ENCODE peak calls at places on chromosomes 16 and 17, in ten cellular contexts. One of them, this sample, is unnamed.

GRCh38 chr17:56735842-56736241 is 97.9 kb downstream of the C17orf67 start:
- DNase-seq in GM12865: no peak
- DNase-seq in G401: no peak
- DNase-seq in AG04449: no peak
- DNase-seq in HCT116: no peak
- DNase-seq in cardiac fibroblast: no peak
- DNase-seq in tibial artery: no peak
- DNase-seq in fibroblast of the aortic adventitia: no peak
- DNase-seq in activated CD4-positive, alpha-beta T cell treated with anti-CD3 and anti-CD28 coated beads, Interleukin-2, amount 10 ng/mL, durations not matched to agents 7 days and 5 days: no peak
- DNase-seq in aorta: no peak
- DNase-seq in this sample: no peak

GRCh38 chr17:29018788-29019474 is 13.1 kb upstream of the SEZ6 start:
- DNase-seq in GM12865: no peak
- DNase-seq in G401: no peak
- DNase-seq in AG04449: no peak
- DNase-seq in HCT116: no peak
- DNase-seq in cardiac fibroblast: no peak
- DNase-seq in tibial artery: no peak
- DNase-seq in fibroblast of the aortic adventitia: no peak
- DNase-seq in activated CD4-positive, alpha-beta T cell treated with anti-CD3 and anti-CD28 coated beads, Interleukin-2, amount 10 ng/mL, durations not matched to agents 7 days and 5 days: no peak
- DNase-seq in aorta: no peak
- DNase-seq in this sample: no peak

GRCh38 chr16:69724981-69725479 is 1.3 kb downstream of the NQO1 start:
- DNase-seq in GM12865: no peak
- DNase-seq in G401: peak
- DNase-seq in AG04449: no peak
- DNase-seq in HCT116: no peak
- DNase-seq in cardiac fibroblast: peak
- DNase-seq in tibial artery: peak
- DNase-seq in fibroblast of the aortic adventitia: peak
- DNase-seq in activated CD4-positive, alpha-beta T cell treated with anti-CD3 and anti-CD28 coated beads, Interleukin-2, amount 10 ng/mL, durations not matched to agents 7 days and 5 days: no peak
- DNase-seq in aorta: peak
- DNase-seq in this sample: no peak

GRCh38 chr17:81052199-81052997 is 17.4 kb downstream of the BAIAP2 start:
- DNase-seq in GM12865: no peak
- DNase-seq in G401: no peak
- DNase-seq in AG04449: no peak
- DNase-seq in HCT116: no peak
- DNase-seq in cardiac fibroblast: no peak
- DNase-seq in tibial artery: no peak
- DNase-seq in fibroblast of the aortic adventitia: no peak
- DNase-seq in activated CD4-positive, alpha-beta T cell treated with anti-CD3 and anti-CD28 coated beads, Interleukin-2, amount 10 ng/mL, durations not matched to agents 7 days and 5 days: no peak
- DNase-seq in aorta: no peak
- DNase-seq in this sample: no peak

GRCh38 chr17:42191209-42191608 is 3.1 kb downstream of the GHDC start:
- DNase-seq in GM12865: no peak
- DNase-seq in G401: no peak
- DNase-seq in AG04449: no peak
- DNase-seq in HCT116: no peak
- DNase-seq in cardiac fibroblast: no peak
- DNase-seq in tibial artery: no peak
- DNase-seq in fibroblast of the aortic adventitia: no peak
- DNase-seq in activated CD4-positive, alpha-beta T cell treated with anti-CD3 and anti-CD28 coated beads, Interleukin-2, amount 10 ng/mL, durations not matched to agents 7 days and 5 days: no peak
- DNase-seq in aorta: no peak
- DNase-seq in this sample: no peak

GRCh38 chr17:75959839-75960511 is 19.0 kb downstream of the ACOX1 start:
- DNase-seq in GM12865: no peak
- DNase-seq in G401: no peak
- DNase-seq in AG04449: no peak
- DNase-seq in HCT116: no peak
- DNase-seq in cardiac fibroblast: no peak
- DNase-seq in tibial artery: no peak
- DNase-seq in fibroblast of the aortic adventitia: no peak
- DNase-seq in activated CD4-positive, alpha-beta T cell treated with anti-CD3 and anti-CD28 coated beads, Interleukin-2, amount 10 ng/mL, durations not matched to agents 7 days and 5 days: no peak
- DNase-seq in aorta: no peak
- DNase-seq in this sample: no peak

GRCh38 chr17:18143044-18143936 is 34.7 kb downstream of the MYO15A start:
- DNase-seq in GM12865: peak
- DNase-seq in G401: no peak
- DNase-seq in AG04449: no peak
- DNase-seq in HCT116: no peak
- DNase-seq in cardiac fibroblast: peak
- DNase-seq in tibial artery: no peak
- DNase-seq in fibroblast of the aortic adventitia: no peak
- DNase-seq in activated CD4-positive, alpha-beta T cell treated with anti-CD3 and anti-CD28 coated beads, Interleukin-2, amount 10 ng/mL, durations not matched to agents 7 days and 5 days: no peak
- DNase-seq in aorta: no peak
- DNase-seq in this sample: no peak

GRCh38 chr17:79612468-79613194 is 1.8 kb upstream of the RBFOX3 start:
- DNase-seq in GM12865: peak
- DNase-seq in G401: peak
- DNase-seq in AG04449: no peak
- DNase-seq in HCT116: peak
- DNase-seq in cardiac fibroblast: peak
- DNase-seq in tibial artery: no peak
- DNase-seq in fibroblast of the aortic adventitia: peak
- DNase-seq in activated CD4-positive, alpha-beta T cell treated with anti-CD3 and anti-CD28 coated beads, Interleukin-2, amount 10 ng/mL, durations not matched to agents 7 days and 5 days: peak
- DNase-seq in aorta: no peak
- DNase-seq in this sample: peak

GRCh38 chr16:30377050-30377811 is 2.6 kb downstream of the MYL11 start:
- DNase-seq in GM12865: no peak
- DNase-seq in G401: no peak
- DNase-seq in AG04449: no peak
- DNase-seq in HCT116: no peak
- DNase-seq in cardiac fibroblast: no peak
- DNase-seq in tibial artery: peak
- DNase-seq in fibroblast of the aortic adventitia: no peak
- DNase-seq in activated CD4-positive, alpha-beta T cell treated with anti-CD3 and anti-CD28 coated beads, Interleukin-2, amount 10 ng/mL, durations not matched to agents 7 days and 5 days: no peak
- DNase-seq in aorta: no peak
- DNase-seq in this sample: peak

GRCh38 chr17:51374220-51374619 is 113.9 kb downstream of the UTP18 start:
- DNase-seq in GM12865: no peak
- DNase-seq in G401: no peak
- DNase-seq in AG04449: no peak
- DNase-seq in HCT116: no peak
- DNase-seq in cardiac fibroblast: no peak
- DNase-seq in tibial artery: no peak
- DNase-seq in fibroblast of the aortic adventitia: no peak
- DNase-seq in activated CD4-positive, alpha-beta T cell treated with anti-CD3 and anti-CD28 coated beads, Interleukin-2, amount 10 ng/mL, durations not matched to agents 7 days and 5 days: no peak
- DNase-seq in aorta: no peak
- DNase-seq in this sample: no peak

GRCh38 chr16:15523092-15523541 is 88.7 kb downstream of the BMERB1 start:
- DNase-seq in GM12865: peak
- DNase-seq in G401: peak
- DNase-seq in AG04449: no peak
- DNase-seq in HCT116: peak
- DNase-seq in cardiac fibroblast: no peak
- DNase-seq in tibial artery: no peak
- DNase-seq in fibroblast of the aortic adventitia: no peak
- DNase-seq in activated CD4-positive, alpha-beta T cell treated with anti-CD3 and anti-CD28 coated beads, Interleukin-2, amount 10 ng/mL, durations not matched to agents 7 days and 5 days: no peak
- DNase-seq in aorta: no peak
- DNase-seq in this sample: no peak

GRCh38 chr17:73969956-73970355 is 233.5 kb upstream of the RPL38 start:
- DNase-seq in GM12865: no peak
- DNase-seq in G401: no peak
- DNase-seq in AG04449: no peak
- DNase-seq in HCT116: no peak
- DNase-seq in cardiac fibroblast: no peak
- DNase-seq in tibial artery: peak
- DNase-seq in fibroblast of the aortic adventitia: no peak
- DNase-seq in activated CD4-positive, alpha-beta T cell treated with anti-CD3 and anti-CD28 coated beads, Interleukin-2, amount 10 ng/mL, durations not matched to agents 7 days and 5 days: no peak
- DNase-seq in aorta: peak
- DNase-seq in this sample: no peak

GRCh38 chr17:2171725-2172446 is 117.0 kb downstream of the HIC1 start:
- DNase-seq in GM12865: no peak
- DNase-seq in G401: peak
- DNase-seq in AG04449: peak
- DNase-seq in HCT116: no peak
- DNase-seq in cardiac fibroblast: peak
- DNase-seq in tibial artery: peak
- DNase-seq in fibroblast of the aortic adventitia: peak
- DNase-seq in activated CD4-positive, alpha-beta T cell treated with anti-CD3 and anti-CD28 coated beads, Interleukin-2, amount 10 ng/mL, durations not matched to agents 7 days and 5 days: no peak
- DNase-seq in aorta: peak
- DNase-seq in this sample: no peak